ENCODE peak calls at places on chromosomes 11 and 22, in seven cellular contexts. C, A, M, V, S, H and W are unnamed samples.

GRCh38 chr11:86983071-86983488 is 27.9 kb upstream of the FZD4 start:
- DNase-seq in C (no peak), A (no peak), M (no peak), V (peak; percentile 24), S (peak; percentile 66), H (peak; percentile 59), W (no peak)

GRCh38 chr11:30852091-30852490 is 265.9 kb upstream of the MPPED2 start:
- DNase-seq in C (no peak), A (no peak), M (no peak), V (no peak), S (no peak), H (no peak), W (no peak)

GRCh38 chr11:71341596-71341995 is 89.2 kb upstream of the SHANK2 start:
- DNase-seq in C (no peak), A (no peak), M (no peak), V (no peak), S (no peak), H (no peak), W (no peak)

GRCh38 chr11:6633422-6634408 is 14.5 kb upstream of the TPP1 start:
- DNase-seq in C (no peak), A (no peak), M (no peak), V (peak; percentile 80), S (no peak), H (no peak), W (no peak)

GRCh38 chr22:22197993-22198402 is 46.6 kb upstream of the VPREB1 start:
- DNase-seq in C (no peak), A (no peak), M (no peak), V (no peak), S (no peak), H (no peak), W (no peak)

GRCh38 chr11:120182790-120183491 is 27.9 kb upstream of the OAF start:
- DNase-seq in C (no peak), A (peak; percentile 78), M (no peak), V (peak; percentile 63), S (no peak), H (peak; percentile 31), W (no peak)

GRCh38 chr22:48866906-48867597 is 960.6 kb downstream of the BRD1 start:
- DNase-seq in C (no peak), A (no peak), M (no peak), V (no peak), S (no peak), H (no peak), W (no peak)

GRCh38 chr22:20843501-20843900 is 15.1 kb downstream of the PI4KA start:
- DNase-seq in C (no peak), A (no peak), M (no peak), V (no peak), S (no peak), H (no peak), W (no peak)

DNA sequence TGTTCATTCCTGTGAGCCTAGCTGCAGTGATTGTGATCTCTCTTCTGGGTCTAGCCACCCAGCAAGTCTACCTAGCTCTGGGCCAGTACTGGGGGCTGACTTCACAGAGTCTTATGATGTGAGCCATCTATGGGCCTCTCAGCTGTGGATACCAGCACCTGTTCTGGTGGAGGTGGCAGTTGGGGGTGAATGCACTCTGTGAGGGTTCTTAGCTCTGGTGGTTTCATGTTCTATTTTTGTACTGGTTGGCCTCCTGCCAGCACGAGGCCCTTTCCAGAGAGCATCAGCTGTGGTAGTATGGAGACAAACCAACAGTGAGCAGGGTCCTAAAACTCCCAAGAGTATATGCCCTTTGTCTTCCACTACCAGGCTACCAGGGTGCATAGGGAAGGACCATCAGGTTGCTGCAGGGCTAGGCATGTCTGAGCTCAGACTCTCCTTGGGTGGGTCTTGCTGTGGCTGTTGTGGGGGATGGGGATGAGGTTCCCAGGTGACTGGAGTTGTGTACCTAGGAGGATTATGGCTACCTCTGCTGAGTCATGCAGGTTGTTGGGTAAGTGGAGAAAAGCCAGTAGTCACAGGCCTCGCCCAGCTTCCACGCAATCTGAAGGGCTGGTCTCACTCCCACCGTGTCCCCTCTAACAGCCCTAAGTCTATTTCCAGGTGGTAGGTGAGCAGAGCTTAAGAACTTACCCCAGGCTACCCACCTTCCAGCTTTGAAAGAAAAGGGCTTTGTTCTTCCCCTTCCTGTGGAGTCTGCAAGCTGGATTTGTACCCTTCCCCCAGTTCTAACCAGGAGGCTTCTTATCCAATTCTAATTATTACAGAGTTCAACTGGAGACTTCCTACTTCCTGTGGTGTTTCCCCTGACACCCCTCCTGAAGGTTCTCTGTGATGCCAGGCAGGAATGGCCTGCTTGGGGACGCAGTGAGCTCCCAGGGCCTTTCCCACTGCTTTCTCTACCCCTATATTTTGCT is 250.7 kb downstream of the LUZP2 start:
- DNase-seq in C (peak; percentile 83), A (no peak), M (no peak), V (peak; percentile 26), S (no peak), H (no peak), W (no peak)
- H3K27ac ChIP-seq in C (peak overlapping the region; percentile 64), A (no peak overlapping the region), M (no peak overlapping the region), V (no peak overlapping the region), S (no peak overlapping the region), H (no peak overlapping the region), W (no peak overlapping the region)

GRCh38 chr11:680970-681369 is 14.1 kb downstream of the DEAF1 start:
- DNase-seq in C (no peak), A (no peak), M (no peak), V (no peak), S (no peak), H (no peak), W (no peak)

GRCh38 chr11:674406-674805 is 20.6 kb downstream of the DEAF1 start:
- DNase-seq in C (no peak), A (no peak), M (no peak), V (no peak), S (no peak), H (no peak), W (no peak)

GRCh38 chr11:678297-678696 is 16.7 kb downstream of the DEAF1 start:
- DNase-seq in C (no peak), A (no peak), M (no peak), V (no peak), S (no peak), H (no peak), W (no peak)

GRCh38 chr11:680476-680875 is 14.5 kb downstream of the DEAF1 start:
- DNase-seq in C (no peak), A (no peak), M (no peak), V (peak; percentile 77), S (no peak), H (no peak), W (no peak)

DNA sequence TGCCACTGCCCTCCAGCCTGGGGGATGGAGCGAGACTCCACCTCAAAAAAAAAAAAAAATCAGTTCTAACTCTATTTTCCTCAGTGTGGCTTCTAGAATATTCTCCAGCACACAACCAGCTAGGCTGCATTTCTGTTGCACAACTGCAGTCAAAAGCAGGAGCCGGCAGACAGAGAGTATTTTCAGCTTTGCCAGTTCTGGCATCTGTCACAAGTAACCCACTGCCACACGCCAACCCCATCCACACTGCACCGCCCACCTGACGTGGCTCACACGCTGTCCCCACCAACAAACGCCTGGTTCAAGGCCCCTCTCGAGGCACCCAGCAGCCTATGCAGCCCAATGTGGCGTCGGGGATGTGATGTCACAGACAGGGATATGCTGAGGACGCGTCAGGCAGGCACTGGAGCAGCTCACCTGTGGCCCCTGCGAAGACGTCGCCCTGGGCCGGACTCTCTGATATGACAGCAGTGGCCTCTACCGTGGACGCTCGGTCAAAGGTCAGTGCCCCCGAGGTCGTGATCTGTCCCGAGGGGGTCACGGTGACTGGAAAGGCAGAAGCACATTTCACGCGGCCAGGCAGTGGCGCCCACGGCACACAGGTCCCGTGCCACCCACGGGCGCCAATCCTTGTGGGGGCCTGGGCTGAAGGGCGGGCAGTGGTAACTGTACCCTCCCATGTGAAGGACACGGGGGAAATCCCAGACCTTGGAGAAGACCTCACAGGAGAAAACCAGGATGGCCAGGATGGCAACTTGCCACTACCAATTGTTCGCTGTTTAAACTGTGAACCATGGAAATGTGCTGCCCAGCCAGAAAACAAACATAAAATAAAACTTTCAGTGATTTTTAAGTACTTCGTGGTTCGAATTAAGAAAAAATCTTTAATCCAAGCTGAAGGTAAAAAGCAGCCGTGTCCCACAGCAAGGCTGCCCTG is 15.5 kb downstream of the DEAF1 start:
- DNase-seq in C (no peak), A (no peak), M (no peak), V (no peak), S (no peak), H (no peak), W (no peak)
- H3K27ac ChIP-seq in C (no peak overlapping the region), A (no peak overlapping the region), M (no peak overlapping the region), V (no peak overlapping the region), S (no peak overlapping the region), H (peak overlapping the region; percentile 5), W (no peak overlapping the region)

GRCh38 chr22:46651316-46651715 is 31.1 kb downstream of the GRAMD4 start:
- DNase-seq in C (no peak), A (no peak), M (no peak), V (no peak), S (no peak), H (no peak), W (no peak)

GRCh38 chr22:46652930-46653331 is 32.7 kb downstream of the GRAMD4 start:
- DNase-seq in C (no peak), A (no peak), M (peak; percentile 47), V (peak; percentile 62), S (no peak), H (no peak), W (no peak)

GRCh38 chr22:46652081-46652929 is 32.1 kb downstream of the GRAMD4 start:
- DNase-seq in C (no peak), A (peak; percentile 48), M (peak; percentile 48), V (peak; percentile 76), S (peak; percentile 26), H (no peak), W (no peak)

GRCh38 chr22:46649176-46650077 is 29.2 kb downstream of the GRAMD4 start:
- DNase-seq in C (no peak), A (no peak), M (peak; percentile 15), V (peak; percentile 77), S (no peak), H (no peak), W (no peak)

DNA sequence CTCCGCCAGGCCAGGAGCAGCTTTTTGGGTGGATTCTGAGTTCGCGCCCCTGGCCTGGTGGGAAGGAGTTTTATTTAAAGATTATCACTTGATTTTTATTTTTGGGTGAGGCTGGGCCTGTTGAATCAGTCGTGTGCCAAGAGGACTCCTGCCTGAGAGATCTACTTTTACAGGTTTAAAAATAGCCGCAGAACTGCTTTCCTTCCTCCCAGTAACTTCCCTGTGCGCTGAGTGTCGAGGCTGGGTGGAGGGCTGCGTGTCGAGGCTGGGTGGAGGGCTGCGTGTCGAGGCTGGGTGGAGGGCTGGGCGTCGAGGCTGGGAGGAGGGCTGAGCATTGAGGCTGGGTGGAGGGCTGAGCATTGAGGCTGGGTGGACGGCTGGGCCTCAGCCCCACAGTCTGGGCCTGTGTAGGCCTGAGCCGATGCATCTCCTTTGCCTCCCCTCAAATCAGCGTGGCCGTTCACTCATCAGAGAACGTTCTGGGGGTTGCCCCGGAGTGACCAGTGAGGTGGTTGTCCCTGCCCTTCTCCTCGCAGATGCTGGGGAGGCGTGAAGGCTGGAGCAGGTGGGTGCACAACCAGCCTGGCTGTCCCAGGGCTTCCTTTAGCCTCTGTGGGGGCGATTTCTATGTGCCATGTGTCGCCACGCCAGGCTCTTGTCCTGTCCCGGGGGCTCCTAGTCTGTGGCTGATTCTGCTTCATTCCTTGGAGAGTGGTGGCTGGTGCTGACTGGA is 30.1 kb downstream of the GRAMD4 start:
- DNase-seq in C (no peak), A (no peak), M (no peak), V (no peak), S (no peak), H (no peak), W (no peak)
- H3K27ac ChIP-seq in C (peak overlapping the region; percentile 35), A (peak overlapping the region; percentile 50), M (no peak overlapping the region), V (peak overlapping the region; percentile 98), S (no peak overlapping the region), H (peak overlapping the region; percentile 68), W (no peak overlapping the region)

DNA sequence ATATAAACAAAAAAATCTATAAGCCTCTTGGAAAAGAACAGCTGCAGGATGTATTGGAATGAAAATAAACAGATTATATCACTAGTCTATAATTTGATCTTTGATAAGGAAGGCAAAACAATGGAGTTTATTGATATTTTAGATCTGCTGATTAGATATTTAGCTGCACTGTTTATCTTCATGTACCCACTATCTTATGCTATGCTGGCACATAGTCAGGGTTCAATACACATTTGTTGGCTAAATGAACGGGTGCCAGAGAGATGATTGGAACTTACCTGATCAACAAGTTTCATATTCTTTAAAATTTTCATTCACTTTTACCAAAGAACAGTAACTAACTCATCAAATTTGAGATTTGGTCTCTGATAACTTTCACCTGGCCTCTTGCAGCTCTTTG is 26.9 kb downstream of the MMP20 start:
- DNase-seq in C (no peak), A (no peak), M (no peak), V (no peak), S (no peak), H (no peak), W (no peak)
- H3K27ac ChIP-seq in C (no peak overlapping the region), A (no peak overlapping the region), M (no peak overlapping the region), V (no peak overlapping the region), S (no peak overlapping the region), H (no peak overlapping the region), W (no peak overlapping the region)